ENCODE peak calls at places on chromosomes 5 and 9, in nine cellular contexts. E is T-helper 2 cell, D is mucosa of gallbladder, J is neural crest cell, W is KBM-7, K is T-cell, Z is fibroblast of the aortic adventitia, P is heart left ventricle, Q is GM03348. N is an unnamed sample.

GRCh38 chr9:38083858-38084555 is 15.0 kb upstream of the SHB start:
- DNase-seq in E (no peak), D (no peak), J (no peak), W (no peak), K (no peak), Z (no peak), P (no peak), Q (peak; percentile 47), N (peak; percentile 27)

GRCh38 chr5:135203593-135204036 is 169.6 kb upstream of the PITX1 start:
- DNase-seq in E (no peak), D (no peak), J (no peak), W (peak; percentile 77), K (no peak), Z (peak; percentile 37), P (no peak), Q (no peak), N (no peak)

GRCh38 chr5:150112211-150113046 is 26.1 kb upstream of the CSF1R start:
- DNase-seq in E (no peak), D (peak; percentile 49), J (no peak), W (no peak), K (no peak), Z (peak; percentile 89), P (no peak), Q (peak; percentile 94), N (no peak)

GRCh38 chr5:143576721-143577484 is 173.4 kb upstream of the NR3C1 start:
- DNase-seq in E (no peak), D (no peak), J (no peak), W (no peak), K (no peak), Z (peak; percentile 89), P (no peak), Q (peak; percentile 54), N (no peak)

GRCh38 chr9:86885232-86885631 is 62.1 kb downstream of the GAS1 start:
- DNase-seq in E (no peak), D (no peak), J (no peak), W (no peak), K (no peak), Z (no peak), P (no peak), Q (no peak), N (no peak)

GRCh38 chr9:125637264-125637663 is 69.7 kb downstream of the MAPKAP1 start:
- DNase-seq in E (no peak), D (no peak), J (no peak), W (peak; percentile 15), K (no peak), Z (no peak), P (no peak), Q (no peak), N (no peak)

GRCh38 chr5:92909545-92909962 is 671.5 kb downstream of the NR2F1-AS1 start:
- DNase-seq in E (no peak), D (no peak), J (peak; percentile 65), W (peak; percentile 20), K (no peak), Z (peak; percentile 10), P (no peak), Q (no peak), N (peak; percentile 57)

GRCh38 chr9:123378028-123378427 is 22.0 kb downstream of the CRB2 start:
- DNase-seq in E (no peak), D (no peak), J (no peak), W (no peak), K (no peak), Z (no peak), P (no peak), Q (no peak), N (no peak)

GRCh38 chr5:115325291-115326019 is 29.0 kb upstream of the CCDC112 start:
- DNase-seq in E (no peak), D (no peak), J (no peak), W (no peak), K (no peak), Z (peak; percentile 23), P (no peak), Q (no peak), N (no peak)

GRCh38 chr5:133664422-133664821 is 52.1 kb upstream of the FSTL4 start:
- DNase-seq in E (no peak), D (no peak), J (no peak), W (no peak), K (no peak), Z (no peak), P (no peak), Q (no peak), N (no peak)

N was measured in cardiac muscle cell.